ENCODE peak calls at places on chromosome 20, in seven cellular contexts. H is RPMI7951; O is activated T-cell treated with anti-CD3 and anti-CD28 coated beads, Interleukin-2, amount 50 U/mL, for 4 hours; F is dorsolateral prefrontal cortex; U is heart right ventricle; I is HS-5; Z is stimulated activated naive B cell treated with anti-CD40 and anti-IgM and Interleukin-4, amounts not matched to agents 10 μg/mL and 1 μg/mL and 100 μg/mL, for 72 hours. R is an unnamed sample.

GRCh38 chr20:11891827-11892521 is 25.7 kb upstream of the BTBD3 start:
- DNase-seq in H (peak; percentile 85), O (peak; percentile 31), F (no peak), U (peak; percentile 36), I (peak; percentile 64), Z (peak; percentile 47), R (peak; percentile 30)

GRCh38 chr20:11195169-11195568 is 521.4 kb upstream of the JAG1 start:
- DNase-seq in H (no peak), O (no peak), F (no peak), U (peak; percentile 21), I (no peak), Z (no peak), R (no peak)

GRCh38 chr20:618980-619379 is 8.9 kb upstream of the TCF15 start:
- DNase-seq in H (no peak), O (no peak), F (no peak), U (no peak), I (no peak), Z (no peak), R (no peak)

GRCh38 chr20:63377256-63378114 is 16.3 kb upstream of the CHRNA4 start:
- DNase-seq in H (no peak), O (no peak), F (no peak), U (no peak), I (no peak), Z (no peak), R (no peak)

GRCh38 chr20:41631826-41632225 is 13.6 kb upstream of the CHD6 start:
- DNase-seq in H (peak; percentile 94), O (no peak), F (no peak), U (peak; percentile 47), I (peak; percentile 26), Z (no peak), R (no peak)

GRCh38 chr20:50130346-50130703 is 17.4 kb upstream of the UBE2V1 start:
- DNase-seq in H (no peak), O (no peak), F (no peak), U (no peak), I (no peak), Z (no peak), R (no peak)

GRCh38 chr20:10596726-10597125 is 77.1 kb downstream of the JAG1 start:
- DNase-seq in H (peak; percentile 86), O (no peak), F (no peak), U (no peak), I (no peak), Z (no peak), R (no peak)

GRCh38 chr20:48831702-48832422 is 4.1 kb upstream of the PREX1 start:
- DNase-seq in H (peak; percentile 77), O (no peak), F (no peak), U (peak; percentile 51), I (peak; percentile 98), Z (no peak), R (peak; percentile 52)

GRCh38 chr20:43977962-43978361 is 63.3 kb downstream of the TOX2 start:
- DNase-seq in H (no peak), O (no peak), F (no peak), U (no peak), I (no peak), Z (no peak), R (no peak)